ENCODE peak calls at places on chromosomes 3 and 15, in seven cellular contexts. E is H9, C is H1, V is IMR-90, Z is trophoblast cell, Y is neuronal stem cell, G is mesenchymal stem cell. N is an unnamed sample.

GRCh38 chr15:63551400-63551799 is 45.8 kb upstream of the FBXL22 start:
- DNase-seq in E (no peak), G (peak), Z (no peak), C (no peak), Y (no peak), V (peak), N (no peak)

GRCh38 chr3:66889758-66890576 is 108.1 kb upstream of the KBTBD8 start:
- DNase-seq in V (no peak), Z (no peak), G (no peak), C (no peak), Y (no peak), E (no peak), N (peak)

GRCh38 chr3:134449277-134449676 is 36.5 kb downstream of the ANAPC13 start:
- DNase-seq in Y (no peak), C (no peak), V (peak), E (peak), G (peak), Z (peak), N (peak)

GRCh38 chr15:81296673-81297072 is 27.3 kb downstream of the STARD5 start:
- DNase-seq in G (peak), E (no peak), C (no peak), V (no peak), Y (no peak), Z (peak), N (peak)

GRCh38 chr3:113606539-113607218 is 74.3 kb downstream of the SIDT1 start:
- DNase-seq in C (no peak), E (no peak), Z (no peak), Y (no peak), V (no peak), G (no peak), N (peak)

GRCh38 chr15:81291916-81292424 is 32.0 kb downstream of the STARD5 start:
- DNase-seq in E (no peak), C (no peak), Y (no peak), V (no peak), G (no peak), Z (no peak), N (no peak)

GRCh38 chr3:43180027-43180426 is 74.1 kb upstream of the POMGNT2 start:
- DNase-seq in C (no peak), Z (peak), G (peak), Y (no peak), E (no peak), V (peak), N (no peak)

GRCh38 chr15:85354432-85354831 is 26.0 kb upstream of the AKAP13 start:
- DNase-seq in Z (peak), G (peak), Y (no peak), V (peak), E (no peak), C (no peak), N (peak)

GRCh38 chr15:67043939-67044771 is 21.2 kb upstream of the SMAD3 start:
- DNase-seq in C (no peak), V (peak), E (peak), G (peak), Z (peak), Y (no peak), N (peak)

GRCh38 chr3:165466856-165467255 is 270.7 kb upstream of the SLITRK3 start:
- DNase-seq in Y (no peak), C (no peak), E (no peak), Z (no peak), G (peak), V (peak), N (peak)

GRCh38 chr3:33807190-33807589 is 8.8 kb downstream of the PDCD6IP start:
- DNase-seq in E (no peak), G (no peak), V (no peak), Z (no peak), Y (no peak), C (no peak), N (no peak)

GRCh38 chr15:74519311-74519710 is 21.7 kb upstream of the ARID3B start:
- DNase-seq in E (no peak), V (peak), C (no peak), Z (peak), Y (no peak), G (no peak), N (no peak)

GRCh38 chr3:48416546-48416945 is 13.3 kb downstream of the PLXNB1 start:
- DNase-seq in Z (no peak), E (no peak), G (no peak), V (no peak), C (no peak), Y (no peak), N (no peak)

GRCh38 chr3:48414376-48415250 is 15.3 kb downstream of the PLXNB1 start:
- DNase-seq in Y (no peak), V (no peak), E (no peak), Z (no peak), G (no peak), C (no peak), N (no peak)

GRCh38 chr3:48413611-48414010 is 16.3 kb downstream of the PLXNB1 start:
- DNase-seq in V (no peak), G (no peak), E (no peak), Z (no peak), C (no peak), Y (no peak), N (no peak)

GRCh38 chr3:48416091-48416505 is 13.8 kb downstream of the PLXNB1 start:
- DNase-seq in V (no peak), C (no peak), Z (no peak), G (no peak), Y (no peak), E (no peak), N (no peak)

GRCh38 chr3:48415251-48415953 is 14.5 kb downstream of the PLXNB1 start:
- DNase-seq in V (no peak), C (no peak), Y (no peak), G (no peak), Z (no peak), E (no peak), N (no peak)
- H3K27ac ChIP-seq in V (no peak), C (no peak), Y (no peak), G (no peak), Z (no peak), E (no peak), N (no peak)

GRCh38 chr3:109545746-109546145 is 208.4 kb upstream of the DPPA4 start:
- DNase-seq in C (no peak), G (no peak), V (no peak), E (no peak), Z (no peak), Y (no peak), N (no peak)
- H2BK5ac ChIP-seq in C (no peak), G (no peak), V (no peak), E (no peak), Z (no peak), Y (no peak), N (no peak)

GRCh38 chr15:39360417-39360816 is 220.5 kb upstream of the THBS1 start:
- DNase-seq in Y (no peak), C (no peak), Z (no peak), V (no peak), G (no peak), E (no peak), N (no peak)
- H3K27ac ChIP-seq in Y (no peak), C (no peak), Z (no peak), V (no peak), G (no peak), E (no peak), N (no peak)

GRCh38 chr3:114872056-114872455 is 275.0 kb downstream of the ZBTB20 start:
- DNase-seq in Y (no peak), C (no peak), G (peak), V (peak), E (no peak), Z (no peak), N (no peak)
- H2BK5ac ChIP-seq in Y (no peak), C (no peak), G (no peak), V (no peak), E (no peak), Z (no peak), N (no peak)

GRCh38 chr3:46857485-46858341 is 5.5 kb downstream of the MYL3 start:
- DNase-seq in Z (no peak), V (no peak), C (no peak), G (no peak), E (no peak), Y (no peak), N (no peak)
- H3K27ac ChIP-seq in Z (no peak), V (no peak), C (no peak), G (no peak), E (no peak), Y (no peak), N (no peak)

GRCh38 chr3:13135811-13136321 is 62.6 kb upstream of the IQSEC1 start:
- DNase-seq in V (no peak), C (no peak), G (no peak), Y (no peak), E (peak), Z (no peak), N (no peak)

GRCh38 chr3:13138566-13139145 is 65.4 kb upstream of the IQSEC1 start:
- DNase-seq in C (no peak), V (no peak), E (no peak), Z (no peak), Y (no peak), G (no peak), N (no peak)

GRCh38 chr3:13136426-13136825 is 63.2 kb upstream of the IQSEC1 start:
- DNase-seq in E (peak), V (no peak), C (no peak), G (no peak), Z (peak), Y (no peak), N (no peak)

GRCh38 chr3:13139471-13140065 is 66.3 kb upstream of the IQSEC1 start:
- DNase-seq in Z (no peak), E (no peak), C (no peak), G (no peak), Y (no peak), V (no peak), N (no peak)

DNA sequence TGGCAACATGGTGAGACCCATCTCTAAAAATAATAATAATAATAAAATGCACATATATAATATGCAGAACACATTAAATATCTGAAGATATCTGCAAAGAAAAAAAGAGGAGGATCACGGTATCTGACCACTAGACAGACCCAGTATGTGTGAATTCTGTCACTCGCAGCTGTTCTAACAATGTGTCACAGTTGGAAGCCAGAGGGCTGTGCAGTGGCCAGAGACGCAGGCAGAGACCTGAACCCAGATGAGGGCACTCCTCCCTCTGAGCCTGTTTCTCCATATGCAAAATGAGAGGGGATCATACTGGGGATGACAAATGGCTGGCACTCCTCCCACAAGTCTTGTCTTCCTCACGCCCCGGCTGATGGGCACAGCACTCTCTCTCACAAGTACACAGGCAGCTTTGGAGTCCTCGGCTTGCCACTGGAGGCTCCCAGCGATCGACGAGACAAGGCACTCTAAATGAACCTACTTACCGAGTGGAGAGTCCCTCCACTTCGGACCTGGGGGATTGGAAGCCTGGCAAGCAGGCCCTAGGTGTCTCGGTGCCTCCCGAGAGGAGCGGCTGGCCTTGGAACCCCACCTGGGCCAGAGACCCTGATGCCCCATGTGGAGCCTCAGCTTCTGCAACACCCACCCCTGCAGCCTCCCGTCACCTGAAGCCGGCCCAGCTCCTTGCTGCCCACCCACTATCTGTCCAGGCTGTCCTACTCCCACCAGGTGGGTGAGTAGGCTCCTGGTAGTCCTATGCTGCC is 64.8 kb upstream of the IQSEC1 start:
- DNase-seq in E (peak), C (no peak), Z (no peak), G (no peak), Y (no peak), V (no peak), N (no peak)
- H2BK5ac ChIP-seq in E (no peak), C (peak), Z (no peak), G (no peak), Y (no peak), V (no peak), N (no peak)

GRCh38 chr15:96124436-96124835 is 206.1 kb upstream of the NR2F2 start:
- DNase-seq in E (no peak), G (no peak), Y (no peak), C (no peak), V (no peak), Z (no peak), N (no peak)

GRCh38 chr15:96123630-96124187 is 206.8 kb upstream of the NR2F2 start:
- DNase-seq in C (no peak), G (no peak), Y (no peak), V (no peak), E (no peak), Z (peak), N (no peak)

GRCh38 chr15:96123028-96123400 is 207.5 kb upstream of the NR2F2 start:
- DNase-seq in Y (no peak), V (no peak), C (no peak), G (no peak), E (no peak), Z (peak), N (no peak)

GRCh38 chr15:96126859-96127258 is 203.6 kb upstream of the NR2F2 start:
- DNase-seq in Z (no peak), G (no peak), C (no peak), E (no peak), V (no peak), Y (no peak), N (no peak)

GRCh38 chr15:96125681-96126080 is 204.8 kb upstream of the NR2F2 start:
- DNase-seq in G (peak), Z (peak), C (no peak), Y (no peak), V (peak), E (no peak), N (peak)
- H3K27ac ChIP-seq in G (no peak), Z (no peak), C (no peak), Y (no peak), V (no peak), E (no peak), N (no peak)

DNA sequence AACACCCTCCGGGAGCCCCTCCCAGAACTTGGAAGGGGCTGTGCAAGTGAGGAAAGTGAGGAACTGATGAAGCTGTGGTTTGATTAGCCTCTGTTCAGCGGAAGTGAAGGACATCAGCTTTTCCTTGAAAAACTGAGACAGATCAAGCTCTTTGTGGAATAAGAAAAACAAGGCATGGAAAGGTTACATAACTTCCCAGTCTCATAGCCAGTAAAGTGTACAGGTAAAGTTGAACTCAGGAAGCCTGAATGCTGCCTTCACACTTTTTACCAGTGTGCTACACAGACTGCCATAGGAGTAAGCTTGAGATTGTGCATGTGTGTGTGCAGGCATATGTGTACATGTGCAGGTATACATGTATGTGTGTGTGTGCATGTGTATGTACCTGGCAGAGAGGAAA is 293.2 kb downstream of the FGF12 start:
- DNase-seq in C (no peak), Y (no peak), Z (no peak), V (no peak), G (no peak), E (no peak), N (no peak)
- H2BK5ac ChIP-seq in C (no peak), Y (no peak), Z (no peak), V (no peak), G (no peak), E (no peak), N (no peak)

GRCh38 chr3:105997466-105997799 is 128.6 kb upstream of the CBLB start:
- DNase-seq in C (no peak), V (no peak), Y (no peak), E (no peak), G (no peak), Z (no peak), N (no peak)

GRCh38 chr3:105997800-105998526 is 129.2 kb upstream of the CBLB start:
- DNase-seq in Y (no peak), Z (peak), V (peak), G (peak), C (no peak), E (no peak), N (no peak)

GRCh38 chr3:106001923-106002322 is 133.1 kb upstream of the CBLB start:
- DNase-seq in G (no peak), V (no peak), Y (no peak), C (no peak), E (no peak), Z (no peak), N (no peak)

GRCh38 chr3:105996781-105997180 is 128.0 kb upstream of the CBLB start:
- DNase-seq in C (no peak), V (no peak), Y (no peak), Z (no peak), E (no peak), G (no peak), N (no peak)

GRCh38 chr3:105999856-106000255 is 131.0 kb upstream of the CBLB start:
- DNase-seq in V (no peak), G (no peak), E (no peak), Z (no peak), Y (no peak), C (no peak), N (peak)
- H3K27ac ChIP-seq in V (no peak), G (no peak), E (no peak), Z (no peak), Y (no peak), C (no peak), N (no peak)

GRCh38 chr3:106247902-106248684 is 379.3 kb upstream of the CBLB start:
- DNase-seq in E (no peak), G (no peak), Z (peak), C (no peak), V (peak), Y (no peak), N (no peak)
- H2BK5ac ChIP-seq in E (no peak), G (no peak), Z (no peak), C (no peak), V (no peak), Y (no peak), N (no peak)